ENCODE peak calls at places on chromosome 12, in four cellular contexts. Z is H1, R is HepG2, O is K562. J is an unnamed sample.
A peak's percentile ranks its signal among the peaks of the same experiment; 100 is the strongest.

GRCh38 chr12:65259501-65259900 is 19.0 kb upstream of the MSRB3 start:
- DNase-seq in Z (no peak), R (no peak), O (no peak), J (no peak)

GRCh38 chr12:39239484-39240143 is 203.3 kb downstream of the KIF21A start:
- DNase-seq in Z (no peak), R (no peak), O (no peak), J (no peak)

GRCh38 chr12:95231190-95231589 is 13.6 kb downstream of the VEZT start:
- DNase-seq in Z (no peak), R (no peak), O (peak; percentile 67), J (peak; percentile 66)

GRCh38 chr12:105935106-105935505 is 203.6 kb downstream of the NUAK1 start:
- DNase-seq in Z (no peak), R (no peak), O (no peak), J (no peak)

GRCh38 chr12:3034067-3034750 is 43.0 kb upstream of the TSPAN9 start:
- DNase-seq in Z (peak; percentile 92), R (peak; percentile 55), O (peak; percentile 74), J (peak; percentile 78)

GRCh38 chr12:124456652-124457152 is 110.7 kb downstream of the NCOR2 start:
- DNase-seq in Z (no peak), R (no peak), O (no peak), J (no peak)

GRCh38 chr12:79187032-79187431 is 322.5 kb downstream of the SYT1 start:
- DNase-seq in Z (no peak), R (no peak), O (no peak), J (no peak)

GRCh38 chr12:121453022-121453360 is 53.1 kb downstream of the RNF34 start:
- DNase-seq in Z (no peak), R (no peak), O (no peak), J (no peak)

GRCh38 chr12:122014781-122015180 is 6.9 kb upstream of the BCL7A start:
- DNase-seq in Z (no peak), R (no peak), O (no peak), J (no peak)

GRCh38 chr12:80241576-80242273 is 142.4 kb downstream of the OTOGL start:
- DNase-seq in Z (no peak), R (no peak), O (no peak), J (peak; percentile 67)

GRCh38 chr12:104456417-104456949 is at the start of gene CHST11:
- DNase-seq in Z (peak; percentile 90), R (no peak), O (peak; percentile 97), J (peak; percentile 95)

GRCh38 chr12:26124491-26125450 is at the start of gene BHLHE41:
- DNase-seq in Z (peak; percentile 77), R (no peak), O (no peak), J (peak; percentile 23)

GRCh38 chr12:57166971-57167371 is 19.6 kb upstream of the LRP1-AS start:
- DNase-seq in Z (no peak), R (no peak), O (peak; percentile 57), J (peak; percentile 17)

GRCh38 chr12:51855586-51856428 is 7.3 kb upstream of the FIGNL2 start:
- DNase-seq in Z (peak; percentile 84), R (peak; percentile 58), O (no peak), J (peak; percentile 42)

GRCh38 chr12:724194-724855 is 28.1 kb upstream of the WNK1 start:
- DNase-seq in Z (no peak), R (no peak), O (no peak), J (no peak)

GRCh38 chr12:6067152-6067916 is 57.1 kb downstream of the VWF start:
- DNase-seq in Z (peak; percentile 70), R (peak; percentile 56), O (peak; percentile 29), J (peak; percentile 91)

GRCh38 chr12:52856787-52857186 is 8.0 kb upstream of the KRT78 start:
- DNase-seq in Z (no peak), R (no peak), O (no peak), J (no peak)

GRCh38 chr12:56332512-56333196 is 1.1 kb downstream of the PAN2 start:
- DNase-seq in Z (no peak), R (no peak), O (no peak), J (no peak)

GRCh38 chr12:72264548-72265175 is 7.5 kb upstream of the TRHDE start:
- DNase-seq in Z (no peak), R (peak; percentile 19), O (peak; percentile 16), J (peak; percentile 3)

GRCh38 chr12:1592444-1593231 is 1.7 kb downstream of the FBXL14 start:
- DNase-seq in Z (peak; percentile 72), R (no peak), O (peak; percentile 40), J (no peak)

GRCh38 chr12:116708826-116709756 is 28.8 kb downstream of the SPRING1 start:
- DNase-seq in Z (no peak), R (peak; percentile 25), O (no peak), J (peak; percentile 52)

GRCh38 chr12:122813310-122813713 is 21.9 kb upstream of the HIP1R start:
- DNase-seq in Z (no peak), R (no peak), O (no peak), J (no peak)

GRCh38 chr12:76623929-76624328 is 64.4 kb upstream of the OSBPL8 start:
- DNase-seq in Z (no peak), R (no peak), O (no peak), J (peak; percentile 39)

GRCh38 chr12:112665971-112666370 is 125.6 kb upstream of the RPH3A start:
- DNase-seq in Z (no peak), R (no peak), O (no peak), J (no peak)

GRCh38 chr12:92719674-92720073 is 16.9 kb downstream of the PLEKHG7 start:
- DNase-seq in Z (no peak), R (no peak), O (no peak), J (no peak)

GRCh38 chr12:130846386-130846785 is 7.3 kb upstream of the STX2 start:
- DNase-seq in Z (no peak), R (no peak), O (no peak), J (no peak)

GRCh38 chr12:22230280-22230794 is 104.2 kb downstream of the ST8SIA1 start:
- DNase-seq in Z (no peak), R (no peak), O (no peak), J (no peak)

GRCh38 chr12:29901585-29901984 is 117.8 kb upstream of the TMTC1 start:
- DNase-seq in Z (peak; percentile 74), R (peak; percentile 2), O (no peak), J (no peak)

GRCh38 chr12:754871-755562 is 2.6 kb downstream of the WNK1 start:
- DNase-seq in Z (no peak), R (peak; percentile 70), O (peak; percentile 48), J (peak; percentile 72)

GRCh38 chr12:76072568-76072967 is 11.9 kb downstream of the NAP1L1 start:
- DNase-seq in Z (no peak), R (no peak), O (no peak), J (no peak)

GRCh38 chr12:95473440-95473946 is 459 bp upstream of the METAP2 start:
- DNase-seq in Z (no peak), R (peak; percentile 39), O (peak; percentile 42), J (peak; percentile 76)

GRCh38 chr12:3168775-3169221 is 91.6 kb downstream of the TSPAN9 start:
- DNase-seq in Z (no peak), R (no peak), O (no peak), J (no peak)

DNA sequence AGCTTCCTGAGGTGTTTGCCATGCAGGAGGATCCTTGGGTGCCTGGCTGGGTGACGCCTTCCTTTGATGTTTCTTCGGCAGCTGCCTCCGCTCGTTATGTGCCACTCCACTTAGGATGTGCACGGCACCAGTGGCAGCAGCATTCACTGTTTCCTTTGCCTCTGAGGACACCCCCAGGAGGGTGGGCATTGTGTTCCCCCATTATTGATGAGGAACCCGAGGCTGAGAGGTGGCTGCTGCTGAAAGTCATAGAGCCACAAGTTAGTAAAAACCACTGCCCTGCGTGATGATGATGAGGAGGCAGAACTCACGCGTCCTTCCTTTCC is 41.2 kb downstream of the EP400 start:
- DNase-seq in Z (peak; percentile 61), R (no peak), O (no peak), J (no peak)
- H3K9ac ChIP-seq in Z (peak overlapping the region; percentile 15), R (no peak overlapping the region), O (no peak overlapping the region), J (no peak overlapping the region)

GRCh38 chr12:63985945-63986344 is 141.4 kb downstream of the SRGAP1 start:
- DNase-seq in Z (no peak), R (peak; percentile 5), O (no peak), J (no peak)
- TF ChIP-seq JUN in Z (no peak), R (no peak), O (no peak), J (no peak)

GRCh38 chr12:111074559-111074958 is 154.2 kb upstream of the MYL2 start:
- DNase-seq in Z (no peak), R (no peak), O (no peak), J (no peak)

GRCh38 chr12:111074965-111075364 is 154.6 kb upstream of the MYL2 start:
- DNase-seq in Z (no peak), R (no peak), O (no peak), J (no peak)

GRCh38 chr12:111076199-111076598 is 155.8 kb upstream of the MYL2 start:
- DNase-seq in Z (no peak), R (no peak), O (no peak), J (no peak)

GRCh38 chr12:111078731-111079130 is 158.4 kb upstream of the MYL2 start:
- DNase-seq in Z (no peak), R (no peak), O (no peak), J (no peak)

GRCh38 chr12:111076611-111077451 is 156.5 kb upstream of the MYL2 start:
- DNase-seq in Z (no peak), R (peak; percentile 6), O (no peak), J (no peak)
- H3K9ac ChIP-seq in Z (no peak overlapping the region), R (no peak overlapping the region), O (peak overlapping the region; percentile 35), J (no peak overlapping the region)

GRCh38 chr12:28051516-28052456 is 79.3 kb upstream of the PTHLH start:
- DNase-seq in Z (no peak), R (no peak), O (no peak), J (no peak)
- TF ChIP-seq JUN in Z (no peak), R (no peak), O (no peak), J (no peak)

GRCh38 chr12:63966603-63966975 is 122.1 kb downstream of the SRGAP1 start:
- DNase-seq in Z (no peak), R (no peak), O (no peak), J (no peak)
- H3K9ac ChIP-seq in Z (no peak overlapping the region), R (no peak overlapping the region), O (no peak overlapping the region), J (no peak overlapping the region)

GRCh38 chr12:13976028-13976584 is 5.3 kb downstream of the GRIN2B start:
- DNase-seq in Z (no peak), R (no peak), O (no peak), J (no peak)
- TF ChIP-seq JUN in Z (no peak), R (no peak), O (no peak), J (no peak)

GRCh38 chr12:99766408-99766807 is 118.9 kb downstream of the GARIN6 start:
- DNase-seq in Z (no peak), R (no peak), O (no peak), J (no peak)
- H3K9ac ChIP-seq in Z (no peak overlapping the region), R (no peak overlapping the region), O (no peak overlapping the region), J (no peak overlapping the region)

GRCh38 chr12:12115531-12115930 is 44.8 kb downstream of the BCL2L14 start:
- DNase-seq in Z (no peak), R (no peak), O (no peak), J (no peak)

GRCh38 chr12:12126551-12126950 is 55.8 kb downstream of the BCL2L14 start:
- DNase-seq in Z (no peak), R (no peak), O (no peak), J (no peak)

GRCh38 chr12:12123209-12123608 is 52.5 kb downstream of the BCL2L14 start:
- DNase-seq in Z (no peak), R (no peak), O (no peak), J (no peak)

GRCh38 chr12:12116677-12117076 is 45.9 kb downstream of the BCL2L14 start:
- DNase-seq in Z (no peak), R (no peak), O (no peak), J (no peak)

GRCh38 chr12:12121022-12121421 is 50.3 kb downstream of the BCL2L14 start:
- DNase-seq in Z (no peak), R (no peak), O (no peak), J (no peak)
- TF ChIP-seq JUN in Z (no peak), R (no peak), O (no peak), J (no peak)